ENCODE peak calls at places on chromosomes 16 and 17, in six cellular contexts. V is mesenchymal stem cell, D is GM23248, R is colonic mucosa, G is mesendoderm, L is PC-3. A is an unnamed sample.

GRCh38 chr17:56478836-56479447 is 114.6 kb upstream of the NOG start:
- DNase-seq in V (peak; percentile 25), L (peak; percentile 66), D (peak; percentile 35), G (peak; percentile 67), R (peak; percentile 20), A (no peak)

GRCh38 chr17:31136319-31136718 is 41.5 kb downstream of the NF1 start:
- DNase-seq in V (peak; percentile 62), R (no peak), L (peak; percentile 10), D (peak; percentile 62), G (no peak), A (no peak)

GRCh38 chr17:350706-351435 is 1.7 kb downstream of the RPH3AL start:
- DNase-seq in V (peak; percentile 68), D (peak; percentile 17), G (peak; percentile 73), R (peak; percentile 94), L (peak; percentile 77), A (peak; percentile 93)

GRCh38 chr16:66587881-66588600 is 8.8 kb downstream of the CMTM2 start:
- DNase-seq in G (no peak), D (no peak), L (no peak), R (no peak), V (no peak), A (no peak)

GRCh38 chr16:3147046-3147756 is 12.4 kb downstream of the ZNF213 start:
- DNase-seq in R (no peak), D (no peak), V (no peak), L (no peak), G (no peak), A (peak; percentile 68)

GRCh38 chr16:58999751-59000150 is 265.6 kb upstream of the GOT2 start:
- DNase-seq in G (peak; percentile 68), V (no peak), D (no peak), R (no peak), L (no peak), A (no peak)

GRCh38 chr17:65418622-65419021 is 142.8 kb downstream of the AXIN2 start:
- DNase-seq in G (no peak), D (no peak), L (peak; percentile 20), V (no peak), R (peak; percentile 39), A (no peak)

GRCh38 chr17:70767102-70767701 is 597.9 kb downstream of the KCNJ2 start:
- DNase-seq in D (peak; percentile 61), R (no peak), V (peak; percentile 47), G (peak; percentile 31), L (peak; percentile 57), A (no peak)

GRCh38 chr16:87094246-87094865 is 222.8 kb downstream of the C16orf95 start:
- DNase-seq in R (no peak), L (no peak), G (no peak), D (no peak), V (no peak), A (no peak)

GRCh38 chr17:29645516-29646051 is 22.9 kb upstream of the CORO6 start:
- DNase-seq in G (no peak), L (no peak), R (peak; percentile 35), V (peak; percentile 53), D (peak; percentile 94), A (peak; percentile 83)

GRCh38 chr17:70110443-70110880 is 35.4 kb downstream of the KCNJ16 start:
- DNase-seq in V (no peak), D (peak; percentile 4), L (no peak), G (no peak), R (no peak), A (no peak)

GRCh38 chr16:28473714-28474265 is 1.7 kb upstream of the NPIPB7 start:
- DNase-seq in V (no peak), R (peak; percentile 4), G (no peak), L (no peak), D (no peak), A (no peak)

GRCh38 chr17:69757794-69758430 is 317.1 kb upstream of the KCNJ16 start:
- DNase-seq in G (no peak), V (peak; percentile 84), R (no peak), L (peak; percentile 72), D (peak; percentile 94), A (no peak)

GRCh38 chr17:12421077-12421476 is 244.6 kb upstream of the MYOCD start:
- DNase-seq in G (no peak), V (no peak), R (no peak), D (no peak), L (no peak), A (no peak)

GRCh38 chr17:28986714-28987367 is 19.0 kb downstream of the SEZ6 start:
- DNase-seq in R (no peak), D (no peak), L (no peak), V (no peak), G (no peak), A (no peak)

GRCh38 chr17:4369557-4370230 is 3.2 kb upstream of the UBE2G1 start:
- DNase-seq in G (no peak), R (no peak), L (no peak), D (no peak), V (no peak), A (peak; percentile 43)

GRCh38 chr17:66667491-66668030 is 167.4 kb upstream of the CACNG5 start:
- DNase-seq in D (no peak), V (no peak), R (no peak), G (no peak), L (no peak), A (no peak)

GRCh38 chr17:21538615-21539014 is 153.7 kb upstream of the KCNJ18 start:
- DNase-seq in L (no peak), V (no peak), R (no peak), D (no peak), G (no peak), A (no peak)

GRCh38 chr17:73203135-73203787 is 10.4 kb downstream of the COG1 start:
- DNase-seq in V (no peak), R (peak; percentile 81), G (no peak), D (no peak), L (peak; percentile 47), A (no peak)

DNA sequence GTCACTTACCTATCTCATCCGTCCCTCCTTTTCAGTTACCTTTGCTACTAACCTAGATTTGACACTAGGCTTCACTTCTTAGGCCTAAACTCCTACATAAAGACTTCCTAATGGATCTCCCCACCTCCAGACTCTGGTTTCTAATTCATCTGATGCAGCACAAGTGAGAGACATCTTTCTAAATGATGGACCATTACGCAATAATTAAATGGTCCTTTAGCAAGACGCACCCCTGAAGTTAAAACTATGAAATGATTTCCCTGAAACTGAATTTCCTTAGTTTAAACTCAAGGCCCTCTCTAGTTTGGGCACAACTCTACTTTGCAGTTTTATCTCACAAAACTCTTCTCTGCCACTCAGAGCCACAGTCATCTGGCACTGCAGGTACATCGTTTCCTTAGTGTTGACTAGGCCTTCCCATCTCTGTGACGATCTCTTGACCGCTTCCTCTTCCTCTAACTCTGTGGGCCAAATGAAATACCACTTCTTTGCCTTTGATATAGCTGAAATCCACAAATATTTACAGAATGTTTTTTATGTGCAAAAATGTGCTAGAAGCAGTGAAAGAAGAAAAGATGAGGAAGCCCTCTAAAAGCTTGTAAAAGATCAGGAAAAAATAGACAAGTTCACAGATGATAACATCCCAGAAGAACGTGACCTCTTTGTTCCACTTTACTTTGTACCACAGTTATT is 3.3 kb downstream of the SYNRG start:
- DNase-seq in D (peak; percentile 12), R (peak; percentile 25), L (no peak), G (no peak), V (no peak), A (no peak)
- H3K27ac ChIP-seq in D (no peak overlapping the region), R (no peak overlapping the region), L (no peak overlapping the region), G (no peak overlapping the region), V (no peak overlapping the region), A (no peak overlapping the region)

GRCh38 chr17:76196675-76197074 is 43.6 kb downstream of the RNF157 start:
- DNase-seq in L (no peak), R (no peak), D (peak; percentile 20), V (no peak), G (no peak), A (no peak)
- H3K9ac ChIP-seq in L (no peak overlapping the region), R (no peak overlapping the region), D (no peak overlapping the region), V (no peak overlapping the region), G (no peak overlapping the region), A (no peak overlapping the region)

DNA sequence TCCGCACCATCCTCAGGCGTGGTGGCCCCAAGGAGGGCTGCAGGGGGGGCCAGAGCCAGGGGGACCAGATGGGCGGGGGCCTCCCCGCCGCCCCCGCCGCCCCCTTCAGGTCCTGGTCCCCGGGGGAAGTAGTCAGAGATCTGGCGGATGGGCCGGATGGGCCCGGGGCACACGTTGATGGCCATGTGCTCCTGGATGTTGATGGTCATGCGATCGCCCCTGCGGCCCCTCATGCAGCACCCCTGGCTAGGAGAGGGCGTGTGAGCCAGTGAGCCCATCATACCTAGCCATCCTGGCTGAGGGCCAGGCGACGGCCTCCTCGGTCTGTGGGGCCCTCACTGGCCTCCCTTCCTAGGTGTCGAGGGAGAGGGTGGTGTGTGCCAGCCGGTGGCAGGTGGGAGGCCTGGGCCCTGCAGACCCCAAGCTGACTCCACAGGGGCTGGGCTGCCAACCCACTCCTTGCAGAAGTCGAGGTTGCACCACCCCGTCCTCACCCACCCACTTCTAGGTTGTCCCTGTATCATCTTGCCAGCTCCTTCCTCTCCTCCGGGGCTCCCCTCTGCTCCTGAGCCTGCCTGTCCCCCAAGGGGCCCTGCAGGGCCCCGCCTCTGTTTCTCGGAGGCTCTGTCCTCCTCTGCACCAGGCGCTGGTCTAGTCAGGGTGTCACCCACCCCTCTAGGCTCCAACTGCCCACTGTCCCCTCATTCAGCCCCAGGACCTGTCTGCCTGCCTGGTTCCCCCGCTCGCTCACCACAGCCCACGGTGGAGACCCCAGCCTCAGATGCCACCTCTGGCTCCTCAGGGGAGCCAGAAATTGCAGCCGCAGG is 624 bp downstream of the DOC2A start:
- DNase-seq in L (no peak), D (no peak), V (no peak), R (no peak), G (no peak), A (peak; percentile 66)
- H3K4me3 ChIP-seq in L (peak overlapping the region; percentile 59), D (peak overlapping the region; percentile 50), V (peak overlapping the region; percentile 55), R (peak overlapping the region; percentile 41), G (no peak overlapping the region), A (no peak overlapping the region)

DNA sequence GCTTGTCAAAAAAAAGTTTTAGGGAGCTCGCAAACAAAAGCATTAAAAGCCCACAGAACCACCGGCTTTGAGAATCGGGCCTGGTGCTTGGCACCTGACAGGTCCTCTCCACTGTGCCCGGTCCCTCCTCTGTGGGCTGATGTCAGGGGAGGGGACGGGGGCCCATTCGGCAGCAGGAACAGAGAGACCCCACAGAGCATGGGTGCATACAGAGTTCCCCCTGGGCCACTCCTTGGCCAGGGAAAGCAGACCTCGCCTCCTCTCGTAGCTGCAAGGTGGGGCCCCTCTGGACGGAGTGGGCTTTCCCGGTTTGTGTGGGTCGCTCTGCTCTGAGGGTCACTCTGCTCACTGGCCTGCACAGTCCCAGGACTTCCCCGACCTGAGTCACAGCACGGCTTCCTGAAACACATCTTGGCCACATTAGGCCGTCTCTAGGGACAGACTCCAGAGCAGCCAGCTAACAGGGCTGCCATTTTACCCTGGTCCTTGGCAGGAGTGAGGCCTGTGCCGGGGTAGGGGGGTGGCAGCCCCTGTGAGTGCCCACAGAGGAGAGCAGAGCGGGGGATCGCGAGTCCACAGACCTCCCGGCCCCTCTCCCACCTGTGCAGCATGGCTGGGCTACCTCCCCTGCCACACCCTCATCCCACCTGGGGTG is 11.1 kb downstream of the CBFA2T3 start:
- DNase-seq in G (no peak), L (no peak), D (no peak), R (no peak), V (no peak), A (no peak)
- H3K27ac ChIP-seq in G (no peak overlapping the region), L (no peak overlapping the region), D (no peak overlapping the region), R (no peak overlapping the region), V (no peak overlapping the region), A (no peak overlapping the region)